ENCODE peak calls at places on chromosomes 1 and 21, in four cellular contexts. W is stomach; U is tibial artery; Q is effector memory CD4-positive, alpha-beta T cell. L is an unnamed sample.

GRCh38 chr1:93990010-93990409 is 80.8 kb upstream of the GCLM start:
- DNase-seq in W (no peak), U (no peak), Q (no peak), L (no peak)

GRCh38 chr1:51648180-51649109 is 31.6 kb downstream of the OSBPL9 start:
- DNase-seq in Q (no peak), U (peak; percentile 48), W (no peak), L (no peak)

GRCh38 chr1:192633533-192634258 is 2.3 kb upstream of the RGS13 start:
- DNase-seq in Q (no peak), U (no peak), W (no peak), L (no peak)

GRCh38 chr1:86640161-86640560 is 64.2 kb upstream of the SH3GLB1 start:
- DNase-seq in W (no peak), Q (no peak), U (no peak), L (no peak)

GRCh38 chr21:44414291-44415072 is 40.8 kb upstream of the LRRC3 start:
- DNase-seq in W (no peak), U (peak; percentile 7), Q (no peak), L (no peak)

GRCh38 chr1:154847891-154848290 is 22.2 kb downstream of the KCNN3 start:
- DNase-seq in Q (no peak), U (no peak), W (no peak), L (no peak)

GRCh38 chr1:107076846-107077245 is 20.4 kb downstream of the PRMT6 start:
- DNase-seq in Q (no peak), W (no peak), U (no peak), L (no peak)

GRCh38 chr1:31830511-31830910 is 14.7 kb upstream of the SPOCD1 start:
- DNase-seq in Q (no peak), W (peak; percentile 67), U (no peak), L (peak; percentile 70)

GRCh38 chr1:9066945-9067807 is 2.3 kb downstream of the SLC2A5 start:
- DNase-seq in W (no peak), U (peak; percentile 53), Q (no peak), L (peak; percentile 26)

GRCh38 chr21:44696572-44696971 is 400 bp upstream of the KRTAP10-12 start:
- DNase-seq in W (no peak), Q (no peak), U (no peak), L (no peak)

GRCh38 chr1:153957744-153958110 is 685 bp downstream of the CRTC2 start:
- DNase-seq in U (no peak), Q (no peak), W (no peak), L (peak; percentile 44)

GRCh38 chr1:13583592-13583963 is at the start of gene PDPN:
- DNase-seq in W (no peak), U (peak; percentile 43), Q (no peak), L (no peak)

GRCh38 chr1:154998818-154999650 is 3.6 kb upstream of the ZBTB7B start:
- DNase-seq in U (peak; percentile 47), Q (peak; percentile 44), W (peak; percentile 60), L (peak; percentile 90)

L was measured in RPMI8226.